ENCODE peak calls at places on chromosomes 11 and 22, in nine cellular contexts. M is RWPE1; L is effector memory CD4-positive, alpha-beta T cell; W is naive thymus-derived CD4-positive, alpha-beta T cell; B is GM06990; D is NCI-H510A treated with DMSO at 0.1 percent for 48 hours; I is brain microvascular endothelial cell; E is stimulated activated CD8-positive, alpha-beta memory T cell treated with anti-CD3 and anti-CD28 coated beads, Interleukin-7, amount 100 ng/mL, for 4 hours; C is fibroblast of villous mesenchyme. R is an unnamed sample.

GRCh38 chr11:108551653-108552462 is 41.7 kb downstream of the EXPH5 start:
- DNase-seq in M (no peak), L (no peak), W (no peak), B (no peak), D (no peak), I (peak), E (no peak), C (peak), R (peak)

GRCh38 chr11:43790444-43790794 is 90.2 kb upstream of the ALKBH3 start:
- DNase-seq in M (no peak), L (no peak), W (no peak), B (no peak), D (no peak), I (peak), E (no peak), C (no peak), R (no peak)

GRCh38 chr11:19970944-19971343 is 189.3 kb downstream of the DBX1 start:
- DNase-seq in M (no peak), L (no peak), W (no peak), B (no peak), D (no peak), I (no peak), E (peak), C (no peak), R (no peak)

GRCh38 chr22:49712195-49712791 is 115.4 kb downstream of the BRD1 start:
- DNase-seq in M (peak), L (no peak), W (no peak), B (no peak), D (no peak), I (no peak), E (no peak), C (no peak), R (peak)

GRCh38 chr11:123212406-123212805 is 17.4 kb upstream of the CLMP start:
- DNase-seq in M (no peak), L (no peak), W (no peak), B (no peak), D (no peak), I (no peak), E (no peak), C (no peak), R (no peak)

GRCh38 chr11:23688835-23689234 is 808.0 kb upstream of the LUZP2 start:
- DNase-seq in M (no peak), L (no peak), W (no peak), B (no peak), D (no peak), I (peak), E (no peak), C (peak), R (peak)

GRCh38 chr11:47061429-47062178 is 115.1 kb downstream of the ARFGAP2 start:
- DNase-seq in M (no peak), L (no peak), W (no peak), B (no peak), D (no peak), I (no peak), E (no peak), C (no peak), R (no peak)

GRCh38 chr22:25143161-25144076 is 56.2 kb upstream of the CRYBB3 start:
- DNase-seq in M (no peak), L (no peak), W (no peak), B (no peak), D (no peak), I (no peak), E (no peak), C (no peak), R (peak)

GRCh38 chr11:59666969-59667368 is 1.9 kb downstream of the PATL1 start:
- DNase-seq in M (no peak), L (no peak), W (no peak), B (no peak), D (no peak), I (no peak), E (no peak), C (peak), R (no peak)

GRCh38 chr11:35088226-35088625 is 50.7 kb upstream of the CD44 start:
- DNase-seq in M (no peak), L (no peak), W (no peak), B (no peak), D (no peak), I (no peak), E (no peak), C (no peak), R (no peak)

GRCh38 chr11:104934594-104934993 is 33.8 kb downstream of the CASP4 start:
- DNase-seq in M (no peak), L (no peak), W (no peak), B (no peak), D (no peak), I (no peak), E (no peak), C (no peak), R (no peak)

GRCh38 chr11:122023614-122024250 is 92.3 kb downstream of the BLID start:
- DNase-seq in M (no peak), L (no peak), W (no peak), B (no peak), D (no peak), I (no peak), E (no peak), C (peak), R (no peak)

GRCh38 chr11:8239056-8239455 is 24.6 kb downstream of the LMO1 start:
- DNase-seq in M (no peak), L (no peak), W (no peak), B (no peak), D (no peak), I (no peak), E (no peak), C (no peak), R (no peak)

GRCh38 chr22:43858156-43858895 is 4.0 kb downstream of the SULT4A1 start:
- DNase-seq in M (no peak), L (no peak), W (no peak), B (no peak), D (no peak), I (no peak), E (no peak), C (no peak), R (no peak)

GRCh38 chr11:73185680-73186293 is 32.3 kb upstream of the P2RY2 start:
- DNase-seq in M (peak), L (no peak), W (no peak), B (no peak), D (no peak), I (peak), E (no peak), C (no peak), R (peak)

GRCh38 chr22:23764931-23765881 is 2.4 kb downstream of the C22orf15 start:
- DNase-seq in M (no peak), L (no peak), W (no peak), B (no peak), D (no peak), I (no peak), E (no peak), C (no peak), R (no peak)

R was measured in myocyte.